ENCODE peak calls at places on chromosomes 6 and 20, in seven cellular contexts. M, R, J, D, E, Y and A are unnamed samples.

GRCh38 chr6:158752613-158753012 is 66.6 kb downstream of the EZR start:
- DNase-seq in J (peak; percentile 58), R (no peak), D (peak; percentile 48), M (no peak), E (no peak), Y (no peak), A (no peak)

GRCh38 chr6:126804255-126805064 is 314.0 kb upstream of the RSPO3 start:
- DNase-seq in E (no peak), D (no peak), R (peak; percentile 33), M (peak; percentile 36), J (peak; percentile 79), Y (no peak), A (peak; percentile 54)

GRCh38 chr6:147486683-147487082 is 21.8 kb upstream of the SAMD5 start:
- DNase-seq in D (no peak), E (no peak), R (no peak), M (no peak), J (no peak), Y (no peak), A (no peak)

GRCh38 chr6:84258866-84259265 is 31.4 kb upstream of the CEP162 start:
- DNase-seq in J (no peak), E (no peak), M (no peak), R (no peak), Y (no peak), D (no peak), A (no peak)

GRCh38 chr6:7267521-7268091 is 45.4 kb downstream of the SSR1 start:
- DNase-seq in D (peak; percentile 95), E (no peak), Y (peak; percentile 55), J (peak; percentile 98), M (peak; percentile 73), R (peak; percentile 90), A (no peak)

GRCh38 chr6:137236581-137237355 is 17.6 kb upstream of the IFNGR1 start:
- DNase-seq in E (no peak), M (no peak), Y (no peak), J (peak; percentile 23), D (no peak), R (no peak), A (no peak)

GRCh38 chr20:55586626-55587025 is 418.7 kb downstream of the CBLN4 start:
- DNase-seq in E (no peak), M (no peak), J (no peak), Y (no peak), R (no peak), D (no peak), A (no peak)

GRCh38 chr6:149012040-149012545 is 265.3 kb downstream of the UST start:
- DNase-seq in J (peak; percentile 99), R (peak; percentile 100), E (no peak), Y (no peak), D (no peak), M (no peak), A (no peak)

GRCh38 chr6:14088600-14089168 is 28.9 kb upstream of the CD83 start:
- DNase-seq in D (no peak), J (no peak), R (no peak), M (no peak), Y (no peak), E (no peak), A (no peak)

GRCh38 chr20:44015733-44016103 is 101.1 kb downstream of the TOX2 start:
- DNase-seq in J (no peak), R (no peak), E (no peak), M (no peak), D (no peak), Y (no peak), A (no peak)

GRCh38 chr6:1585669-1586049 is 24.1 kb upstream of the FOXC1 start:
- DNase-seq in Y (no peak), J (no peak), R (no peak), M (no peak), E (no peak), D (no peak), A (no peak)

GRCh38 chr6:56798163-56798562 is 155.5 kb upstream of the DST start:
- DNase-seq in D (no peak), R (peak; percentile 58), M (no peak), E (no peak), Y (no peak), J (peak; percentile 83), A (no peak)

GRCh38 chr6:65760285-65760684 is 53.3 kb upstream of the EYS start:
- DNase-seq in D (no peak), Y (no peak), R (no peak), J (no peak), E (no peak), M (no peak), A (no peak)

GRCh38 chr6:96116674-96117073 is 100.9 kb downstream of the FUT9 start:
- DNase-seq in Y (no peak), J (no peak), R (no peak), D (no peak), E (no peak), M (peak; percentile 10), A (peak; percentile 17)

GRCh38 chr6:116422238-116422637 is 38.9 kb upstream of the CALHM6 start:
- DNase-seq in R (no peak), J (no peak), D (no peak), E (no peak), Y (no peak), M (no peak), A (no peak)

GRCh38 chr20:33686008-33686983 is at the start of gene E2F1:
- DNase-seq in M (peak; percentile 96), Y (peak; percentile 81), R (peak; percentile 52), E (peak; percentile 98), D (peak; percentile 96), J (peak; percentile 98), A (peak; percentile 97)

GRCh38 chr20:32792316-32792715 is 27.4 kb upstream of the MAPRE1 start:
- DNase-seq in M (peak; percentile 35), Y (no peak), D (no peak), E (peak; percentile 61), J (no peak), R (no peak), A (peak; percentile 72)

GRCh38 chr20:20946122-20946759 is 159.9 kb downstream of the LINC00237 start:
- DNase-seq in J (no peak), E (no peak), D (no peak), Y (no peak), M (peak; percentile 70), R (no peak), A (no peak)

GRCh38 chr6:36666726-36667591 is 11.6 kb upstream of the CDKN1A start:
- DNase-seq in E (no peak), D (peak; percentile 88), J (peak; percentile 98), R (no peak), M (no peak), Y (no peak), A (peak; percentile 95)

GRCh38 chr6:23145801-23146200 is 576.4 kb downstream of the HDGFL1 start:
- DNase-seq in D (no peak), E (no peak), M (no peak), J (peak; percentile 87), Y (no peak), R (peak; percentile 29), A (no peak)

GRCh38 chr20:55792049-55792448 is 213.3 kb downstream of the CBLN4 start:
- DNase-seq in R (no peak), D (no peak), E (no peak), M (no peak), Y (no peak), J (no peak), A (no peak)

DNA sequence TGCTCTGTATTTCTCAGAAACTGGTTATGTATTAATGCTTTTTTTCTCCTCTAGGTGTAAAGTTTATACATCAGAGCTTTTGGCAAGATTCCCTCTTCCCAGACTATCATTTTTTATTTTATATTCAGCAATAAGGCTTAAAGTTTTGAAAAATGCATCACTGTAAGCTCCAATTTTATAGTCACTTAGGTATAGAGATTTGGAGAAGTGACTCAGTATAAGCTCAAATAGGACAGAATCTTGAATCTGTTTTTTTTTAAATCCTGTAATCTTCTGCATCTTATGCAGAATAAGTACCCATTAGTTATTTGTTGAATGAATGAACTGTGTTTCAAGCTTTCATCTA is 1.0 kb downstream of the NCOA7 start:
- DNase-seq in E (no peak), J (no peak), R (no peak), D (no peak), M (no peak), Y (no peak), A (no peak)
- TF ChIP-seq CTCF in E (no peak), J (no peak), R (no peak), D (no peak), M (no peak), Y (no peak), A (no peak)

DNA sequence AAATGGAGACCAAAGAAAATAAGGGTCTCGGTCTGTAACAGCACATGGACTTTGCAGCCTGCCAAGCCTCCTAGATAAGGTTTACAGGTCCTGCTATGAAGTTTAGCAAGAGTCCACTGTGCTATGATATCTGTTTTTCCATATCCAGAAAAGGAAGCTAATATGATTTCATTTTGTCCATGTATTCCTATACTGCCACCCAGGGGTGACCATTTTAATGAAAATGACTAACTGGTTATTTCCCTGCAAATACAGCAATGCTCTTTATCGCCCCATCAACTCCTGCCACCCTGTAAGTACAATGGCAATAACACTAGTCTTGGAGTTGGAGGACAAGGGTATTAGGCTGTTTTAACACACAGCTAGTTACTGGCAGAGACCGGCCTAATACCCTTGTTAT is 115.2 kb upstream of the GLP1R start:
- DNase-seq in E (no peak), R (no peak), J (peak; percentile 19), Y (no peak), M (no peak), D (no peak), A (peak; percentile 1)
- TF ChIP-seq CTCF in E (no peak), R (peak; percentile 14), J (peak; percentile 15), Y (no peak), M (peak; percentile 26), D (peak; percentile 11), A (peak; percentile 11)

DNA sequence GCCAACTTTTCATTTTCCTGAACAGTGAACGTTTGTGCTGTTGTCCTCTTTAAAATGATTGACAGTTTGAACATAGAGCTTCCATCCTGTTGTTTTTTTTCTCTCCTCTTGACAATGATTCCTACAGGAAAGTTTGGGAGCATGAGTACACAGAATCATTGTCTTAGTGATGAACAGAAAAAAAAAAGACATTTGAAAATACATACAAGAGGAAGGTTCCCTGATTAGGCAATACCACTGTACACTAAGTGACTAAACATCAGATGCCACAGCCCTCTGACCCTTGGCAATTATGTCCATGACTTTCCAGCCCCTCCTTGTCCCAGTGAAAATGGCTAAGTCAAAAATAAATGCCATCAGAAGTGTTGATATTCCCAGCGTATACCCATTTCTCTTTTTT is 71.5 kb downstream of the RTN4IP1 start:
- DNase-seq in M (no peak), E (no peak), Y (no peak), R (no peak), D (no peak), J (peak; percentile 84), A (no peak)
- TF ChIP-seq CTCF in M (no peak), E (no peak), Y (no peak), R (no peak), D (no peak), J (no peak), A (no peak)

GRCh38 chr6:111730835-111731234 is 125.2 kb upstream of the TRAF3IP2 start:
- DNase-seq in E (no peak), Y (no peak), R (no peak), D (no peak), M (no peak), J (no peak), A (no peak)

GRCh38 chr6:111724505-111724904 is 118.8 kb upstream of the TRAF3IP2 start:
- DNase-seq in E (no peak), R (no peak), M (no peak), D (no peak), J (no peak), Y (no peak), A (peak; percentile 88)

GRCh38 chr6:111725446-111726112 is 119.9 kb upstream of the TRAF3IP2 start:
- DNase-seq in R (no peak), M (no peak), E (no peak), D (no peak), Y (no peak), J (peak; percentile 56), A (no peak)

GRCh38 chr6:111727041-111727440 is 121.4 kb upstream of the TRAF3IP2 start:
- DNase-seq in R (no peak), J (no peak), Y (no peak), D (no peak), E (no peak), M (no peak), A (no peak)

GRCh38 chr6:111727798-111728197 is 122.1 kb upstream of the TRAF3IP2 start:
- DNase-seq in M (peak; percentile 29), D (no peak), E (no peak), Y (no peak), R (no peak), J (peak; percentile 54), A (no peak)
- TF ChIP-seq CTCF in M (no peak), D (no peak), E (peak; percentile 50), Y (no peak), R (peak; percentile 11), J (peak; percentile 5), A (peak; percentile 13)